ENCODE peak calls at places on chromosomes 3 and 15, in five cellular contexts. D is activated naive CD4-positive, alpha-beta T cell; L is C1 segment of cervical spinal cord; M is Calu3; R is iPS-NIHi11. B is an unnamed sample.

GRCh38 chr3:69411331-69411730 is 25.4 kb upstream of the FRMD4B start:
- DNase-seq in D (no peak), L (no peak), M (no peak), R (no peak), B (no peak)

GRCh38 chr3:15476378-15476777 is 45.1 kb downstream of the COLQ start:
- DNase-seq in D (no peak), L (no peak), M (no peak), R (no peak), B (no peak)

GRCh38 chr15:75577401-75578205 is 1.5 kb downstream of the PTPN9 start:
- DNase-seq in D (no peak), L (no peak), M (no peak), R (no peak), B (peak)

GRCh38 chr3:38306941-38307340 is 24.8 kb downstream of the SLC22A14 start:
- DNase-seq in D (no peak), L (no peak), M (no peak), R (no peak), B (no peak)

GRCh38 chr15:56568466-56569167 is 103.7 kb upstream of the MNS1 start:
- DNase-seq in D (no peak), L (no peak), M (no peak), R (no peak), B (no peak)

GRCh38 chr15:74631408-74631807 is 15.8 kb downstream of the CLK3 start:
- DNase-seq in D (no peak), L (no peak), M (no peak), R (no peak), B (no peak)

GRCh38 chr15:83323296-83323711 is 38.8 kb upstream of the BNC1 start:
- DNase-seq in D (no peak), L (no peak), M (peak), R (no peak), B (no peak)

GRCh38 chr3:149330609-149331008 is 2.8 kb downstream of the TM4SF18 start:
- DNase-seq in D (no peak), L (no peak), M (peak), R (no peak), B (no peak)

GRCh38 chr3:185606191-185606590 is 20.1 kb downstream of the SENP2 start:
- DNase-seq in D (no peak), L (no peak), M (no peak), R (no peak), B (no peak)

GRCh38 chr3:15325228-15325627 is 7.2 kb downstream of the SH3BP5 start:
- DNase-seq in D (no peak), L (no peak), M (no peak), R (peak), B (no peak)

GRCh38 chr3:5389057-5389456 is 201.6 kb downstream of the EDEM1 start:
- DNase-seq in D (no peak), L (no peak), M (peak), R (no peak), B (no peak)

GRCh38 chr3:122745365-122746021 is 48.1 kb downstream of the HSPBAP1 start:
- DNase-seq in D (no peak), L (no peak), M (no peak), R (no peak), B (no peak)